ENCODE peak calls at places on chromosomes 1 and 21, in six cellular contexts. L, J, V, A, Q and P are unnamed samples.

GRCh38 chr1:160081261-160081936 is at the start of gene KCNJ9:
- DNase-seq in A (no peak), L (no peak), V (no peak), Q (no peak), J (no peak), P (no peak)

GRCh38 chr1:36469163-36469562 is 5.0 kb upstream of the MRPS15 start:
- DNase-seq in Q (no peak), J (no peak), V (no peak), A (no peak), L (no peak), P (no peak)

GRCh38 chr1:108758782-108759181 is 12.3 kb downstream of the STXBP3 start:
- DNase-seq in A (no peak), V (no peak), Q (no peak), J (no peak), L (no peak), P (no peak)

GRCh38 chr21:34989337-34990151 is 59.6 kb downstream of the RUNX1 start:
- DNase-seq in A (no peak), L (no peak), J (no peak), V (no peak), Q (no peak), P (no peak)

GRCh38 chr1:147608601-147609000 is 61.7 kb downstream of the ACP6 start:
- DNase-seq in A (no peak), V (no peak), L (no peak), Q (no peak), J (no peak), P (no peak)

GRCh38 chr1:210726621-210727020 is 397.9 kb downstream of the HHAT start:
- DNase-seq in V (no peak), J (peak; percentile 13), L (peak; percentile 46), Q (no peak), A (no peak), P (no peak)

GRCh38 chr1:67685558-67686271 is 714 bp downstream of the GADD45A start:
- DNase-seq in Q (peak; percentile 79), A (no peak), J (peak; percentile 66), L (peak; percentile 58), V (peak; percentile 24), P (peak; percentile 91)

GRCh38 chr1:92484472-92485373 is 2.0 kb downstream of the GFI1 start:
- DNase-seq in V (no peak), A (no peak), L (peak; percentile 71), Q (no peak), J (peak; percentile 21), P (peak; percentile 89)

GRCh38 chr1:245809361-245809760 is 654.6 kb downstream of the KIF26B start:
- DNase-seq in J (no peak), L (no peak), V (no peak), A (no peak), Q (no peak), P (no peak)

GRCh38 chr1:155136728-155137127 is 1.1 kb downstream of the SLC50A1 start:
- DNase-seq in Q (no peak), L (peak; percentile 55), V (no peak), A (no peak), J (no peak), P (no peak)

GRCh38 chr1:214146523-214146922 is 134.4 kb upstream of the SMYD2 start:
- DNase-seq in A (no peak), J (no peak), Q (no peak), L (no peak), V (no peak), P (no peak)

GRCh38 chr1:227729144-227729880 is 5.8 kb downstream of the JMJD4 start:
- DNase-seq in J (peak; percentile 44), V (no peak), L (no peak), Q (no peak), A (no peak), P (no peak)

GRCh38 chr1:216450252-216450651 is 27.0 kb upstream of the USH2A start:
- DNase-seq in Q (no peak), V (no peak), A (no peak), J (no peak), L (no peak), P (no peak)

GRCh38 chr1:187570166-187570565 is 741.4 kb downstream of the PLA2G4A start:
- DNase-seq in V (no peak), Q (no peak), A (no peak), J (no peak), L (no peak), P (no peak)

GRCh38 chr1:226603030-226603960 is 54.7 kb downstream of the STUM start:
- DNase-seq in V (peak; percentile 74), L (peak; percentile 59), Q (peak; percentile 83), J (no peak), A (no peak), P (peak; percentile 34)

GRCh38 chr1:112906155-112906698 is 49.8 kb downstream of the SLC16A1 start:
- DNase-seq in Q (no peak), A (no peak), V (no peak), J (no peak), L (no peak), P (no peak)
- H3K4me1 ChIP-seq in Q (no peaks in the 10 kb centered on the region), A (peaks cover 21% of the 10 kb centered on the region), V (no peaks in the 10 kb centered on the region), J (no peaks in the 10 kb centered on the region), L (peaks cover 15% of the 10 kb centered on the region), P (peaks cover 25% of the 10 kb centered on the region)

DNA sequence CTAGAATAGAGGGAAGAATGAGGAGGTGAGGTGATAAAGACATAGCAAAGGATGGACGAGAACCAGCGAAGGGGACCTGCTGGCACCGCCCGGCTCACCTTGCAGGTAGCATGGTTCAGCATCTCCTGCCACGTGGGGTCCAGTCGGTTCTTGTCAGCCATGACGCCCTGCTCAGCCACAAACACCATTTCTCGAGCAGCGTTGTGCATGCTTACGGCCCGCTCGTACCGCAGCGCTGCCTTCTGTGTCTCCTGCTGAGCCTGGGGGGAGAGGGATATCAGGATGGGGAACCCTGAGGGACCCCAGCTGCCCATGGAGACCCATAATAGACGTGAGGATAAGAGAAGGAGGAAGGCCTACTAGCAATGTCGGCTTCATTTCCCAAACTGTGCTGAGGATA is 11.4 kb downstream of the SH3BP5L start:
- DNase-seq in J (no peak), L (no peak), V (no peak), Q (no peak), A (no peak), P (no peak)
- H3K36me3 ChIP-seq in J (no peaks in the 10 kb centered on the region), L (peaks cover 12% of the 10 kb centered on the region), V (peaks cover 11% of the 10 kb centered on the region), Q (peaks cover 37% of the 10 kb centered on the region), A (peaks cover 6% of the 10 kb centered on the region), P (peaks cover 69% of the 10 kb centered on the region)

GRCh38 chr21:33403786-33404571 is 766 bp downstream of the IFNGR2 start:
- DNase-seq in Q (peak; percentile 83), A (no peak), J (peak; percentile 73), V (peak; percentile 49), L (peak; percentile 55), P (peak; percentile 51)
- TF ChIP-seq POLR2A in Q (peak; percentile 22), A (no peak), J (peak; percentile 10), V (peak; percentile 52), L (peak; percentile 55), P (peak; percentile 57)

DNA sequence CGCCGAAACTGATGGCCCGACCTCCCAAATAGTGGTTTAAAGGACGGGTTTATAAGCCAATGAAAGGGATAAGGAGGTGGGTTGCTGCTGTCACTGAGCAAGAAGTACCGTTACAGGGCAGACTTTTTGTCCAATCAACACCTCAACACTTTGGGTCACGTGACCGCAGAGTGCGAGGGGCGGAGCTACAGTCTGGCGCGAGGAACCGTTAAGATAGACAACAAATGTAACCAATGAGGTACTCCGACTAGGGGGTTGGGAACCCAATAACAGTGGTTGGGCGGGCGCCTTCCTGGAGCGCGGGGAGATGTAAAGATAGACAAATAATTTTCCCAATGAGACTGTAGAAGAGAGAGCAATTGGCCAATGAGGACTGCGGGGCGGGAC is at the start of gene RBM15:
- DNase-seq in Q (peak; percentile 100), J (peak; percentile 98), A (peak; percentile 99), L (peak; percentile 99), V (peak; percentile 99), P (no peak)
- H3K4me1 ChIP-seq in Q (peaks cover 53% of the 10 kb centered on the region), J (peaks cover 13% of the 10 kb centered on the region), A (peaks cover 34% of the 10 kb centered on the region), L (peaks cover 62% of the 10 kb centered on the region), V (peaks cover 14% of the 10 kb centered on the region), P (peaks cover 49% of the 10 kb centered on the region)

DNA sequence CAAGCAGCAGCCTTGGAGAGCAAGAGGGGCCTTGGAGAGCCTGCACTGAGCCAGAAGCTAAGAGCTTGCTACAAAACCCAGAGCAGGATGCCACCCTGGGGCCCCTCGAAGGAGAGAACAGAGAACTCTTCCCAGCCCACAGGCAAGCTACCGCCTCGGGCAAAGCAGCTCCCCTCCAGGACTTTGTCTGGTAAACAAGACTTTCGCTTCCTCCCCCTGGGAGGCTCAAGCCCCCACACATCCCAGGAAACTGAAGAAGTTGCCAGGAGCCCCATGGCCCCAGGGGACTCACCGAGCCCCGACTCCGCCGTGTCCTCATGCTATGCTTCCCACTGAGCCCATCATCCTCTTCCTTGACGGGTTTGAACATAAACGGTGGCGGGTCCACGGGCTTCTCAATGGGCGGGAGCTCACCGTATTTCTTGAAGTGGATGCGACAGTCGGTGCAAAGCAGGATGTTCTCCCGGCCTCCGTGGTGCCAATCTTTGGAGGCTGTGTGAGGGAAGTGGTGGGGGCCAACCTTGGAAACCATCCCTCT is 45.9 kb downstream of the SLC45A1 start:
- DNase-seq in J (no peak), Q (peak; percentile 66), A (no peak), L (no peak), V (no peak), P (no peak)
- H3K36me3 ChIP-seq in J (no peaks in the 10 kb centered on the region), Q (peaks cover 29% of the 10 kb centered on the region), A (no peaks in the 10 kb centered on the region), L (peaks cover 24% of the 10 kb centered on the region), V (peaks cover 33% of the 10 kb centered on the region), P (peaks cover 69% of the 10 kb centered on the region)

DNA sequence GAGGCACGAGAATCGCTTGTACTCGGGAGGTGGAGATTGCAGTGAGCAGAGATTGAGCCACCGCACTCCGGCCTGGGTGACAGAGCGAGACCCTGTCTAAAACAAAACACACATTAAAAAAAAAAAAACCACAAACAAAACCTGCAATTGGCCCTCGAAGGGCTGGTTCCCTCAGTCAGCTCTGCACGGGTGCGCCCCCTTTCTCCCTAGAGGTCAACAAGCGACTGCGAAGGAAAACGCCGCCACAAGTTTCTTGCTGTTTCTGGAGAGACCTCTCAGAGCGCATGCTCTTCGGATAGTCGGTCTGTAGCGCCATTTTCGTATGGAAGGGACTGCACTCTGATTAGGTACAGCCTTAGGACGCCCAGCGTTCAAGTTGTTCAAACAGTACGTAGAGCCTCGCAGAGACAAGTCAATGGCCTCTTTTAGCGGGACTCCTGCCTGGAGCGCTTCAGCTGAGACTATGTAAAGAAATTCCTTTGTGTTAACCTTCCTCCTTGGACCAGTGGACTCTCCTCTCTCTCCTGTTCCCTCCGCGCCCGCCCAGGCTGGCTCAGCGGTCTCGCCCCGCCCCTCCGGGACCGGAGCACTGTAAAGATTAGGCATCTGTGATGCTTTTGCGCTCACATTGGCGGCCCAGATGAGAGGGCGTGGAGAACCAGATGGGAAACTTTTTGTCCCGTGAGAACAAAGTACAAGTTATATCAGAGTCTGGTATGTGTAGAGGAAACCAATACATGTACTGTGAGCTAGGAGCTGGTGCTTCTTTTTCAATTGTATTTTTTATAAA is 1.0 kb upstream of the CDC14A start:
- DNase-seq in V (peak; percentile 87), Q (peak; percentile 90), A (peak; percentile 86), J (peak; percentile 76), L (peak; percentile 88), P (peak; percentile 94)
- TF ChIP-seq POLR2A in V (peak; percentile 76), Q (peak; percentile 15), A (peak; percentile 64), J (peak; percentile 20), L (peak; percentile 51), P (no peak)

GRCh38 chr1:113804421-113805255 is 7.6 kb downstream of the RSBN1 start:
- DNase-seq in J (no peak), L (peak; percentile 33), V (no peak), A (peak; percentile 56), Q (no peak), P (no peak)

GRCh38 chr1:113805639-113806038 is 6.6 kb downstream of the RSBN1 start:
- DNase-seq in A (no peak), V (no peak), Q (no peak), J (no peak), L (no peak), P (no peak)

GRCh38 chr1:113800487-113800886 is 11.8 kb downstream of the RSBN1 start:
- DNase-seq in Q (no peak), J (no peak), V (no peak), L (no peak), A (no peak), P (no peak)

GRCh38 chr1:113805256-113805531 is 7.1 kb downstream of the RSBN1 start:
- DNase-seq in Q (no peak), A (no peak), V (no peak), L (no peak), J (no peak), P (no peak)

GRCh38 chr1:113802367-113803007 is 9.8 kb downstream of the RSBN1 start:
- DNase-seq in A (no peak), J (no peak), L (no peak), Q (no peak), V (no peak), P (no peak)
- H3K4me1 ChIP-seq in A (peaks cover 12% of the 10 kb centered on the region), J (peaks cover 8% of the 10 kb centered on the region), L (peaks cover 89% of the 10 kb centered on the region), Q (peaks cover 40% of the 10 kb centered on the region), V (no peaks in the 10 kb centered on the region), P (peaks cover 46% of the 10 kb centered on the region)